ENCODE peak calls at places on chromosome 3, in nine cellular contexts. One of them, this sample, is unnamed.

GRCh38 chr3:129606522-129607390 is at the start of gene PLXND1:
- DNase-seq in glutamatergic neuron: peak
- DNase-seq in adrenal gland: peak
- DNase-seq in GM13977: peak
- DNase-seq in astrocyte: peak
- DNase-seq in AG10803: peak
- DNase-seq in NCI-H1436 treated with DMSO at 0.1 percent for 48 hours: no peak
- DNase-seq in astrocyte of the spinal cord: peak
- DNase-seq in stimulated activated CD4-positive, alpha-beta T cell treated with anti-CD3 and anti-CD28 coated beads, Interleukin-12 subunit alpha, Interleukin-12 subunit beta, amount 100 ng/mL, for 4 hours: peak
- DNase-seq in this sample: peak

GRCh38 chr3:13106308-13106970 is 33.2 kb upstream of the IQSEC1 start:
- DNase-seq in astrocyte of the spinal cord: no peak
- DNase-seq in AG10803: no peak
- DNase-seq in adrenal gland: no peak
- DNase-seq in glutamatergic neuron: no peak
- DNase-seq in stimulated activated CD4-positive, alpha-beta T cell treated with anti-CD3 and anti-CD28 coated beads, Interleukin-12 subunit alpha, Interleukin-12 subunit beta, amount 100 ng/mL, for 4 hours: no peak
- DNase-seq in astrocyte: no peak
- DNase-seq in NCI-H1436 treated with DMSO at 0.1 percent for 48 hours: no peak
- DNase-seq in GM13977: no peak
- DNase-seq in this sample: no peak

GRCh38 chr3:64815195-64815627 is 127.4 kb upstream of the ADAMTS9 start:
- DNase-seq in AG10803: peak
- DNase-seq in GM13977: no peak
- DNase-seq in astrocyte of the spinal cord: peak
- DNase-seq in glutamatergic neuron: no peak
- DNase-seq in astrocyte: peak
- DNase-seq in stimulated activated CD4-positive, alpha-beta T cell treated with anti-CD3 and anti-CD28 coated beads, Interleukin-12 subunit alpha, Interleukin-12 subunit beta, amount 100 ng/mL, for 4 hours: no peak
- DNase-seq in adrenal gland: no peak
- DNase-seq in NCI-H1436 treated with DMSO at 0.1 percent for 48 hours: no peak
- DNase-seq in this sample: no peak

GRCh38 chr3:124557-125179 is 71.9 kb upstream of the CHL1 start:
- DNase-seq in astrocyte: no peak
- DNase-seq in glutamatergic neuron: no peak
- DNase-seq in stimulated activated CD4-positive, alpha-beta T cell treated with anti-CD3 and anti-CD28 coated beads, Interleukin-12 subunit alpha, Interleukin-12 subunit beta, amount 100 ng/mL, for 4 hours: no peak
- DNase-seq in astrocyte of the spinal cord: no peak
- DNase-seq in adrenal gland: no peak
- DNase-seq in NCI-H1436 treated with DMSO at 0.1 percent for 48 hours: no peak
- DNase-seq in AG10803: no peak
- DNase-seq in GM13977: no peak
- DNase-seq in this sample: no peak

GRCh38 chr3:100289339-100289738 is 28.5 kb downstream of the TBC1D23 start:
- DNase-seq in glutamatergic neuron: no peak
- DNase-seq in astrocyte: no peak
- DNase-seq in NCI-H1436 treated with DMSO at 0.1 percent for 48 hours: no peak
- DNase-seq in astrocyte of the spinal cord: no peak
- DNase-seq in adrenal gland: no peak
- DNase-seq in stimulated activated CD4-positive, alpha-beta T cell treated with anti-CD3 and anti-CD28 coated beads, Interleukin-12 subunit alpha, Interleukin-12 subunit beta, amount 100 ng/mL, for 4 hours: no peak
- DNase-seq in GM13977: no peak
- DNase-seq in AG10803: no peak
- DNase-seq in this sample: no peak

GRCh38 chr3:161372321-161373260 is 1.3 kb upstream of the SPTSSB start:
- DNase-seq in AG10803: no peak
- DNase-seq in astrocyte: no peak
- DNase-seq in stimulated activated CD4-positive, alpha-beta T cell treated with anti-CD3 and anti-CD28 coated beads, Interleukin-12 subunit alpha, Interleukin-12 subunit beta, amount 100 ng/mL, for 4 hours: peak
- DNase-seq in glutamatergic neuron: peak
- DNase-seq in astrocyte of the spinal cord: peak
- DNase-seq in GM13977: no peak
- DNase-seq in NCI-H1436 treated with DMSO at 0.1 percent for 48 hours: no peak
- DNase-seq in adrenal gland: no peak
- DNase-seq in this sample: peak

GRCh38 chr3:171327441-171328174 is 132.6 kb downstream of the TNIK start:
- DNase-seq in AG10803: no peak
- DNase-seq in GM13977: no peak
- DNase-seq in adrenal gland: no peak
- DNase-seq in astrocyte: no peak
- DNase-seq in NCI-H1436 treated with DMSO at 0.1 percent for 48 hours: no peak
- DNase-seq in glutamatergic neuron: no peak
- DNase-seq in astrocyte of the spinal cord: no peak
- DNase-seq in stimulated activated CD4-positive, alpha-beta T cell treated with anti-CD3 and anti-CD28 coated beads, Interleukin-12 subunit alpha, Interleukin-12 subunit beta, amount 100 ng/mL, for 4 hours: no peak
- DNase-seq in this sample: no peak

GRCh38 chr3:67875338-67875737 is 220.9 kb upstream of the SUCLG2 start:
- DNase-seq in astrocyte: no peak
- DNase-seq in GM13977: no peak
- DNase-seq in AG10803: no peak
- DNase-seq in adrenal gland: peak
- DNase-seq in stimulated activated CD4-positive, alpha-beta T cell treated with anti-CD3 and anti-CD28 coated beads, Interleukin-12 subunit alpha, Interleukin-12 subunit beta, amount 100 ng/mL, for 4 hours: no peak
- DNase-seq in NCI-H1436 treated with DMSO at 0.1 percent for 48 hours: no peak
- DNase-seq in glutamatergic neuron: no peak
- DNase-seq in astrocyte of the spinal cord: peak
- DNase-seq in this sample: no peak

GRCh38 chr3:189041482-189042090 is 130.2 kb upstream of the TPRG1 start:
- DNase-seq in adrenal gland: peak
- DNase-seq in astrocyte: peak
- DNase-seq in AG10803: peak
- DNase-seq in stimulated activated CD4-positive, alpha-beta T cell treated with anti-CD3 and anti-CD28 coated beads, Interleukin-12 subunit alpha, Interleukin-12 subunit beta, amount 100 ng/mL, for 4 hours: peak
- DNase-seq in glutamatergic neuron: peak
- DNase-seq in astrocyte of the spinal cord: peak
- DNase-seq in GM13977: peak
- DNase-seq in NCI-H1436 treated with DMSO at 0.1 percent for 48 hours: peak
- DNase-seq in this sample: peak

GRCh38 chr3:156298014-156298413 is 177.6 kb downstream of the KCNAB1 start:
- DNase-seq in adrenal gland: no peak
- DNase-seq in glutamatergic neuron: no peak
- DNase-seq in AG10803: no peak
- DNase-seq in GM13977: no peak
- DNase-seq in NCI-H1436 treated with DMSO at 0.1 percent for 48 hours: no peak
- DNase-seq in astrocyte of the spinal cord: no peak
- DNase-seq in stimulated activated CD4-positive, alpha-beta T cell treated with anti-CD3 and anti-CD28 coated beads, Interleukin-12 subunit alpha, Interleukin-12 subunit beta, amount 100 ng/mL, for 4 hours: no peak
- DNase-seq in astrocyte: no peak
- DNase-seq in this sample: no peak

This sample was measured in WTC11.